ENCODE peak calls at places on chromosomes 11 and 22, in ten cellular contexts. E is caudate nucleus; P is amygdala; Y is NCI-H1092 treated with DMSO at 0.1 percent for 48 hours; K is globus pallidus; V is fibroblast of mammary gland; N is stimulated activated CD4-positive, alpha-beta T cell treated with anti-CD3 and anti-CD28 coated beads, Interleukin-15, amount 100 ng/mL, for 24 hours; H is stimulated activated CD8-positive, alpha-beta memory T cell treated with anti-CD3 and anti-CD28 coated beads, Interleukin-2, amount 100 ng/mL, for 48 hours; U is RKO; T is ELR. O is an unnamed sample.

GRCh38 chr11:86624366-86624765 is 48.0 kb downstream of the ME3 start:
- DNase-seq in E (no peak), P (no peak), Y (no peak), K (no peak), V (peak; percentile 31), N (no peak), H (no peak), U (no peak), T (no peak), O (no peak)

GRCh38 chr22:46060292-46061123 is 83.5 kb upstream of the WNT7B start:
- DNase-seq in E (no peak), P (no peak), Y (no peak), K (no peak), V (peak; percentile 51), N (no peak), H (no peak), U (no peak), T (no peak), O (no peak)

GRCh38 chr22:40196628-40197027 is 18.9 kb downstream of the TNRC6B start:
- DNase-seq in E (no peak), P (no peak), Y (no peak), K (no peak), V (peak; percentile 98), N (peak; percentile 71), H (no peak), U (peak; percentile 67), T (peak; percentile 94), O (no peak)

GRCh38 chr11:135023499-135023898 is 611.5 kb upstream of the B3GAT1 start:
- DNase-seq in E (no peak), P (no peak), Y (no peak), K (no peak), V (no peak), N (no peak), H (no peak), U (no peak), T (no peak), O (no peak)

GRCh38 chr11:57402188-57403066 is 12.0 kb upstream of the PRG2 start:
- DNase-seq in E (no peak), P (no peak), Y (peak; percentile 13), K (no peak), V (no peak), N (no peak), H (no peak), U (no peak), T (peak; percentile 64), O (no peak)

GRCh38 chr11:75328426-75329277 is 22.8 kb downstream of the ARRB1 start:
- DNase-seq in E (peak; percentile 39), P (peak; percentile 81), Y (peak; percentile 93), K (peak; percentile 88), V (peak; percentile 76), N (peak; percentile 50), H (no peak), U (peak; percentile 25), T (peak; percentile 80), O (no peak)

GRCh38 chr22:28019360-28019759 is 100.3 kb upstream of the PITPNB start:
- DNase-seq in E (no peak), P (no peak), Y (no peak), K (no peak), V (no peak), N (peak; percentile 8), H (no peak), U (no peak), T (peak; percentile 34), O (no peak)

GRCh38 chr11:17267576-17267975 is 9.0 kb upstream of the NUCB2 start:
- DNase-seq in E (no peak), P (no peak), Y (no peak), K (no peak), V (peak; percentile 71), N (peak; percentile 20), H (no peak), U (peak; percentile 46), T (peak; percentile 99), O (no peak)

GRCh38 chr11:70577948-70578347 is 179.6 kb downstream of the CTTN start:
- DNase-seq in E (no peak), P (no peak), Y (no peak), K (no peak), V (no peak), N (no peak), H (no peak), U (no peak), T (no peak), O (no peak)

GRCh38 chr11:3043315-3043871 is 13.8 kb downstream of the CARS1 start:
- DNase-seq in E (no peak), P (peak; percentile 59), Y (no peak), K (peak; percentile 64), V (peak; percentile 74), N (no peak), H (no peak), U (no peak), T (peak; percentile 41), O (no peak)

GRCh38 chr11:116210663-116211062 is 562.1 kb downstream of the BUD13 start:
- DNase-seq in E (no peak), P (no peak), Y (no peak), K (no peak), V (no peak), N (no peak), H (no peak), U (no peak), T (no peak), O (no peak)

GRCh38 chr22:45006101-45006872 is 3.5 kb downstream of the PHF21B start:
- DNase-seq in E (no peak), P (peak; percentile 57), Y (no peak), K (peak; percentile 47), V (no peak), N (no peak), H (no peak), U (no peak), T (no peak), O (no peak)

GRCh38 chr11:1511937-1512496 is 25.4 kb upstream of the MOB2 start:
- DNase-seq in E (no peak), P (no peak), Y (no peak), K (no peak), V (no peak), N (no peak), H (no peak), U (no peak), T (no peak), O (no peak)

GRCh38 chr11:9601041-9601875 is 27.8 kb downstream of the WEE1 start:
- DNase-seq in E (no peak), P (no peak), Y (no peak), K (peak; percentile 42), V (peak; percentile 56), N (peak; percentile 80), H (peak; percentile 54), U (no peak), T (peak; percentile 64), O (peak; percentile 35)

GRCh38 chr11:64306876-64307622 is 1.7 kb downstream of the ESRRA start:
- DNase-seq in E (no peak), P (peak; percentile 38), Y (no peak), K (peak; percentile 31), V (no peak), N (no peak), H (no peak), U (peak; percentile 57), T (peak; percentile 45), O (no peak)

GRCh38 chr11:1742371-1742770 is 8.0 kb downstream of the IFITM10 start:
- DNase-seq in E (no peak), P (no peak), Y (no peak), K (no peak), V (no peak), N (no peak), H (no peak), U (no peak), T (no peak), O (no peak)

GRCh38 chr11:86089659-86090058 is 20.8 kb upstream of the PICALM start:
- DNase-seq in E (no peak), P (no peak), Y (no peak), K (no peak), V (peak; percentile 33), N (no peak), H (no peak), U (no peak), T (no peak), O (no peak)

GRCh38 chr22:30310881-30311771 is 15.6 kb downstream of the TBC1D10A start:
- DNase-seq in E (no peak), P (peak; percentile 59), Y (no peak), K (no peak), V (peak; percentile 68), N (no peak), H (no peak), U (no peak), T (peak; percentile 29), O (no peak)

GRCh38 chr22:21937821-21938070 is 14.9 kb downstream of the PPM1F start:
- DNase-seq in E (no peak), P (peak; percentile 68), Y (no peak), K (no peak), V (peak; percentile 91), N (no peak), H (no peak), U (no peak), T (no peak), O (no peak)

GRCh38 chr11:66051371-66051765 is 796 bp upstream of the SF3B2 start:
- DNase-seq in E (no peak), P (no peak), Y (no peak), K (no peak), V (no peak), N (no peak), H (no peak), U (no peak), T (no peak), O (no peak)

GRCh38 chr11:71895961-71896360 is 17.7 kb downstream of the DEFB131B start:
- DNase-seq in E (no peak), P (no peak), Y (no peak), K (no peak), V (no peak), N (no peak), H (no peak), U (no peak), T (no peak), O (no peak)

GRCh38 chr22:30733081-30733680 is 38.5 kb downstream of the OSBP2 start:
- DNase-seq in E (no peak), P (no peak), Y (no peak), K (no peak), V (peak; percentile 63), N (no peak), H (no peak), U (no peak), T (peak; percentile 74), O (no peak)

GRCh38 chr11:30046211-30046945 is 29.5 kb upstream of the KCNA4 start:
- DNase-seq in E (no peak), P (no peak), Y (no peak), K (no peak), V (no peak), N (no peak), H (no peak), U (no peak), T (no peak), O (no peak)

GRCh38 chr11:35234836-35235235 is 95.9 kb downstream of the CD44 start:
- DNase-seq in E (no peak), P (no peak), Y (no peak), K (no peak), V (peak; percentile 67), N (no peak), H (no peak), U (no peak), T (no peak), O (no peak)

GRCh38 chr11:83159901-83160865 is 3.3 kb downstream of the PCF11 start:
- DNase-seq in E (no peak), P (no peak), Y (no peak), K (no peak), V (peak; percentile 66), N (peak; percentile 11), H (no peak), U (peak; percentile 62), T (peak; percentile 68), O (no peak)

GRCh38 chr11:64516226-64516625 is 74.8 kb upstream of the SLC22A12 start:
- DNase-seq in E (no peak), P (no peak), Y (no peak), K (no peak), V (no peak), N (peak; percentile 6), H (no peak), U (no peak), T (peak; percentile 9), O (no peak)

GRCh38 chr11:41245704-41246398 is 213.6 kb downstream of the LRRC4C start:
- DNase-seq in E (no peak), P (no peak), Y (no peak), K (no peak), V (no peak), N (no peak), H (no peak), U (no peak), T (no peak), O (no peak)

GRCh38 chr22:31342389-31343125 is 3.6 kb downstream of the PATZ1 start:
- DNase-seq in E (no peak), P (no peak), Y (no peak), K (no peak), V (no peak), N (peak; percentile 13), H (no peak), U (peak; percentile 13), T (no peak), O (no peak)

O was measured in T-helper 22 cell.